ENCODE peak calls at places on chromosomes 16 and 17, in six cellular contexts. C is T-cell; Y is pancreas; Z is activated CD8-positive, alpha-beta T cell treated with anti-CD3 and anti-CD28 coated beads for 36 hours; G is left lung; E is RWPE2. P is an unnamed sample.

GRCh38 chr17:9973689-9974459 is 68.8 kb upstream of the RCVRN start:
- ATAC-seq in C (no peak), Y (no peak), Z (no peak), G (no peak), E (no peak), P (no peak)

GRCh38 chr17:21275047-21275578 is 9.4 kb upstream of the MAP2K3 start:
- ATAC-seq in C (peak), Y (no peak), Z (peak), G (no peak), E (no peak), P (no peak)

GRCh38 chr16:89953671-89954406 is 5.3 kb downstream of the DEF8 start:
- ATAC-seq in C (no peak), Y (no peak), Z (no peak), G (no peak), E (no peak), P (no peak)

GRCh38 chr17:30211371-30211770 is 24.1 kb downstream of the SLC6A4 start:
- ATAC-seq in C (no peak), Y (no peak), Z (peak), G (no peak), E (no peak), P (peak)

GRCh38 chr16:74558873-74559272 is 48.0 kb downstream of the GLG1 start:
- ATAC-seq in C (no peak), Y (no peak), Z (no peak), G (no peak), E (peak), P (no peak)

GRCh38 chr16:31185339-31185738 is 5.4 kb downstream of the FUS start:
- ATAC-seq in C (no peak), Y (no peak), Z (no peak), G (no peak), E (no peak), P (no peak)

GRCh38 chr16:88647178-88648070 is 3.4 kb downstream of the CYBA start:
- ATAC-seq in C (no peak), Y (no peak), Z (no peak), G (no peak), E (peak), P (no peak)

GRCh38 chr17:75265614-75266314 is 4.1 kb downstream of the MRPS7 start:
- ATAC-seq in C (no peak), Y (no peak), Z (no peak), G (no peak), E (no peak), P (no peak)

GRCh38 chr17:12958786-12959185 is 59.0 kb downstream of the ELAC2 start:
- ATAC-seq in C (no peak), Y (no peak), Z (no peak), G (no peak), E (peak), P (no peak)

GRCh38 chr16:3659200-3659599 is 4.7 kb downstream of the DNASE1 start:
- ATAC-seq in C (no peak), Y (no peak), Z (no peak), G (no peak), E (no peak), P (no peak)

GRCh38 chr17:42598905-42599304 is 10.3 kb downstream of the RETREG3 start:
- ATAC-seq in C (no peak), Y (peak), Z (no peak), G (peak), E (no peak), P (no peak)

GRCh38 chr17:66548659-66549311 is 246.4 kb downstream of the PRKCA start:
- ATAC-seq in C (no peak), Y (no peak), Z (no peak), G (peak), E (no peak), P (no peak)

GRCh38 chr17:17526369-17526768 is 30.2 kb upstream of the RASD1 start:
- ATAC-seq in C (no peak), Y (no peak), Z (no peak), G (peak), E (no peak), P (no peak)

GRCh38 chr17:34740516-34740915 is 161.1 kb downstream of the TMEM132E start:
- ATAC-seq in C (no peak), Y (no peak), Z (no peak), G (no peak), E (no peak), P (no peak)

GRCh38 chr16:77262971-77263370 is 63.8 kb downstream of the SYCE1L start:
- ATAC-seq in C (no peak), Y (no peak), Z (no peak), G (no peak), E (no peak), P (no peak)

GRCh38 chr17:35871415-35871814 is 2.7 kb upstream of the HEATR9 start:
- ATAC-seq in C (peak), Y (peak), Z (peak), G (peak), E (no peak), P (no peak)